ENCODE peak calls at places on chromosomes 11 and 22, in seven cellular contexts. One of them, this sample, is unnamed.

GRCh38 chr22:17910561-17911311 is 113.6 kb downstream of the MICAL3 start:
- DNase-seq in IMR-90: peak
- DNase-seq in neuronal stem cell: no peak
- DNase-seq in H9: peak
- DNase-seq in H1: no peak
- DNase-seq in mesendoderm: peak
- DNase-seq in mesenchymal stem cell: peak
- DNase-seq in this sample: peak

GRCh38 chr11:108620958-108621772 is 27.6 kb upstream of the EXPH5 start:
- DNase-seq in IMR-90: peak
- DNase-seq in neuronal stem cell: no peak
- DNase-seq in H9: no peak
- DNase-seq in H1: no peak
- DNase-seq in mesendoderm: no peak
- DNase-seq in mesenchymal stem cell: peak
- DNase-seq in this sample: no peak

GRCh38 chr11:16815047-16815767 is 76.8 kb downstream of the C11orf58 start:
- DNase-seq in IMR-90: peak
- DNase-seq in neuronal stem cell: no peak
- DNase-seq in H9: no peak
- DNase-seq in H1: no peak
- DNase-seq in mesendoderm: no peak
- DNase-seq in mesenchymal stem cell: no peak
- DNase-seq in this sample: no peak

GRCh38 chr22:31661851-31662667 is at the start of gene PISD:
- DNase-seq in IMR-90: peak
- DNase-seq in neuronal stem cell: peak
- DNase-seq in H9: peak
- DNase-seq in H1: peak
- DNase-seq in mesendoderm: peak
- DNase-seq in mesenchymal stem cell: peak
- DNase-seq in this sample: peak

GRCh38 chr11:46696212-46696558 is 4.2 kb downstream of the ARHGAP1 start:
- DNase-seq in IMR-90: no peak
- DNase-seq in neuronal stem cell: no peak
- DNase-seq in H9: no peak
- DNase-seq in H1: no peak
- DNase-seq in mesendoderm: no peak
- DNase-seq in mesenchymal stem cell: no peak
- DNase-seq in this sample: no peak

GRCh38 chr11:121023848-121024751 is at the start of gene TBCEL:
- DNase-seq in IMR-90: peak
- DNase-seq in neuronal stem cell: peak
- DNase-seq in H9: peak
- DNase-seq in H1: peak
- DNase-seq in mesendoderm: peak
- DNase-seq in mesenchymal stem cell: peak
- DNase-seq in this sample: peak

GRCh38 chr11:44742470-44742869 is 15.7 kb downstream of the TSPAN18 start:
- DNase-seq in IMR-90: no peak
- DNase-seq in neuronal stem cell: no peak
- DNase-seq in H9: no peak
- DNase-seq in H1: no peak
- DNase-seq in mesendoderm: no peak
- DNase-seq in mesenchymal stem cell: no peak
- DNase-seq in this sample: no peak

GRCh38 chr11:129190087-129190486 is 2.0 kb downstream of the ARHGAP32 start:
- DNase-seq in IMR-90: no peak
- DNase-seq in neuronal stem cell: no peak
- DNase-seq in H9: no peak
- DNase-seq in H1: no peak
- DNase-seq in mesendoderm: peak
- DNase-seq in mesenchymal stem cell: no peak
- DNase-seq in this sample: peak

GRCh38 chr11:3357994-3358676 is 20.8 kb downstream of the ZNF195 start:
- DNase-seq in IMR-90: no peak
- DNase-seq in neuronal stem cell: no peak
- DNase-seq in H9: no peak
- DNase-seq in H1: no peak
- DNase-seq in mesendoderm: no peak
- DNase-seq in mesenchymal stem cell: no peak
- DNase-seq in this sample: no peak

GRCh38 chr22:42909363-42910058 is 52.4 kb upstream of the ARFGAP3 start:
- DNase-seq in IMR-90: no peak
- DNase-seq in neuronal stem cell: no peak
- DNase-seq in H9: no peak
- DNase-seq in H1: no peak
- DNase-seq in mesendoderm: no peak
- DNase-seq in mesenchymal stem cell: no peak
- DNase-seq in this sample: no peak

GRCh38 chr11:106331163-106331562 is 253.7 kb downstream of the AASDHPPT start:
- DNase-seq in IMR-90: no peak
- DNase-seq in neuronal stem cell: no peak
- DNase-seq in H9: no peak
- DNase-seq in H1: no peak
- DNase-seq in mesendoderm: no peak
- DNase-seq in mesenchymal stem cell: peak
- DNase-seq in this sample: no peak

GRCh38 chr11:75263944-75264349 is 23.4 kb downstream of the TPBGL start:
- DNase-seq in IMR-90: peak
- DNase-seq in neuronal stem cell: no peak
- DNase-seq in H9: no peak
- DNase-seq in H1: no peak
- DNase-seq in mesendoderm: peak
- DNase-seq in mesenchymal stem cell: peak
- DNase-seq in this sample: no peak

GRCh38 chr11:12287009-12287373 is 90.4 kb upstream of the PARVA start:
- DNase-seq in IMR-90: peak
- DNase-seq in neuronal stem cell: no peak
- DNase-seq in H9: no peak
- DNase-seq in H1: no peak
- DNase-seq in mesendoderm: peak
- DNase-seq in mesenchymal stem cell: peak
- DNase-seq in this sample: peak

GRCh38 chr22:36334838-36335603 is 52.7 kb downstream of the MYH9 start:
- DNase-seq in IMR-90: peak
- DNase-seq in neuronal stem cell: no peak
- DNase-seq in H9: no peak
- DNase-seq in H1: no peak
- DNase-seq in mesendoderm: peak
- DNase-seq in mesenchymal stem cell: peak
- DNase-seq in this sample: peak

GRCh38 chr11:57364851-57365660 is 15.9 kb downstream of the PRG3 start:
- DNase-seq in IMR-90: no peak
- DNase-seq in neuronal stem cell: no peak
- DNase-seq in H9: peak
- DNase-seq in H1: no peak
- DNase-seq in mesendoderm: peak
- DNase-seq in mesenchymal stem cell: no peak
- DNase-seq in this sample: no peak

GRCh38 chr22:46902998-46903916 is 140.8 kb downstream of the TBC1D22A start:
- DNase-seq in IMR-90: no peak
- DNase-seq in neuronal stem cell: no peak
- DNase-seq in H9: peak
- DNase-seq in H1: no peak
- DNase-seq in mesendoderm: peak
- DNase-seq in mesenchymal stem cell: no peak
- DNase-seq in this sample: no peak

GRCh38 chr11:57241311-57241972 is 4.4 kb upstream of the APLNR start:
- DNase-seq in IMR-90: no peak
- DNase-seq in neuronal stem cell: no peak
- DNase-seq in H9: no peak
- DNase-seq in H1: no peak
- DNase-seq in mesendoderm: no peak
- DNase-seq in mesenchymal stem cell: no peak
- DNase-seq in this sample: no peak

GRCh38 chr11:6418199-6418957 is 516 bp downstream of the APBB1 start:
- DNase-seq in IMR-90: no peak
- DNase-seq in neuronal stem cell: peak
- DNase-seq in H9: peak
- DNase-seq in H1: no peak
- DNase-seq in mesendoderm: peak
- DNase-seq in mesenchymal stem cell: no peak
- DNase-seq in this sample: no peak

GRCh38 chr22:32080904-32081303 is 37.8 kb downstream of the SLC5A1 start:
- DNase-seq in IMR-90: peak
- DNase-seq in neuronal stem cell: peak
- DNase-seq in H9: peak
- DNase-seq in H1: no peak
- DNase-seq in mesendoderm: peak
- DNase-seq in mesenchymal stem cell: peak
- DNase-seq in this sample: peak

GRCh38 chr11:109851780-109852390 is 241.3 kb upstream of the ZC3H12C start:
- DNase-seq in IMR-90: peak
- DNase-seq in neuronal stem cell: no peak
- DNase-seq in H9: no peak
- DNase-seq in H1: no peak
- DNase-seq in mesendoderm: peak
- DNase-seq in mesenchymal stem cell: no peak
- DNase-seq in this sample: no peak

GRCh38 chr22:37428649-37429586 is 1.6 kb upstream of the ELFN2 start:
- DNase-seq in IMR-90: peak
- DNase-seq in neuronal stem cell: peak
- DNase-seq in H9: peak
- DNase-seq in H1: peak
- DNase-seq in mesendoderm: peak
- DNase-seq in mesenchymal stem cell: peak
- DNase-seq in this sample: no peak

GRCh38 chr22:20526628-20527355 is 19.4 kb downstream of the MED15 start:
- DNase-seq in IMR-90: peak
- DNase-seq in neuronal stem cell: no peak
- DNase-seq in H9: no peak
- DNase-seq in H1: no peak
- DNase-seq in mesendoderm: no peak
- DNase-seq in mesenchymal stem cell: peak
- DNase-seq in this sample: peak

GRCh38 chr11:126350811-126351210 is 4.7 kb upstream of the ST3GAL4 start:
- DNase-seq in IMR-90: no peak
- DNase-seq in neuronal stem cell: no peak
- DNase-seq in H9: no peak
- DNase-seq in H1: no peak
- DNase-seq in mesendoderm: no peak
- DNase-seq in mesenchymal stem cell: no peak
- DNase-seq in this sample: no peak

GRCh38 chr11:8719260-8720190 is 36.9 kb downstream of the RPL27A start:
- DNase-seq in IMR-90: peak
- DNase-seq in neuronal stem cell: no peak
- DNase-seq in H9: no peak
- DNase-seq in H1: no peak
- DNase-seq in mesendoderm: peak
- DNase-seq in mesenchymal stem cell: peak
- DNase-seq in this sample: peak

GRCh38 chr22:42299586-42300285 is 29.3 kb upstream of the TCF20 start:
- DNase-seq in IMR-90: no peak
- DNase-seq in neuronal stem cell: no peak
- DNase-seq in H9: peak
- DNase-seq in H1: no peak
- DNase-seq in mesendoderm: peak
- DNase-seq in mesenchymal stem cell: no peak
- DNase-seq in this sample: no peak

GRCh38 chr22:35442471-35442870 is 42.5 kb downstream of the MCM5 start:
- DNase-seq in IMR-90: no peak
- DNase-seq in neuronal stem cell: no peak
- DNase-seq in H9: no peak
- DNase-seq in H1: no peak
- DNase-seq in mesendoderm: no peak
- DNase-seq in mesenchymal stem cell: no peak
- DNase-seq in this sample: no peak

GRCh38 chr22:44937216-44937615 is 72.6 kb downstream of the PHF21B start:
- DNase-seq in IMR-90: no peak
- DNase-seq in neuronal stem cell: no peak
- DNase-seq in H9: no peak
- DNase-seq in H1: no peak
- DNase-seq in mesendoderm: no peak
- DNase-seq in mesenchymal stem cell: no peak
- DNase-seq in this sample: no peak
- H2AK5ac ChIP-seq in IMR-90: no peak
- H2AK5ac ChIP-seq in neuronal stem cell: no peak
- H2AK5ac ChIP-seq in H9: no peak
- H2AK5ac ChIP-seq in H1: no peak
- H2AK5ac ChIP-seq in mesendoderm: no peak
- H2AK5ac ChIP-seq in mesenchymal stem cell: no peak
- H2AK5ac ChIP-seq in this sample: no peak

DNA sequence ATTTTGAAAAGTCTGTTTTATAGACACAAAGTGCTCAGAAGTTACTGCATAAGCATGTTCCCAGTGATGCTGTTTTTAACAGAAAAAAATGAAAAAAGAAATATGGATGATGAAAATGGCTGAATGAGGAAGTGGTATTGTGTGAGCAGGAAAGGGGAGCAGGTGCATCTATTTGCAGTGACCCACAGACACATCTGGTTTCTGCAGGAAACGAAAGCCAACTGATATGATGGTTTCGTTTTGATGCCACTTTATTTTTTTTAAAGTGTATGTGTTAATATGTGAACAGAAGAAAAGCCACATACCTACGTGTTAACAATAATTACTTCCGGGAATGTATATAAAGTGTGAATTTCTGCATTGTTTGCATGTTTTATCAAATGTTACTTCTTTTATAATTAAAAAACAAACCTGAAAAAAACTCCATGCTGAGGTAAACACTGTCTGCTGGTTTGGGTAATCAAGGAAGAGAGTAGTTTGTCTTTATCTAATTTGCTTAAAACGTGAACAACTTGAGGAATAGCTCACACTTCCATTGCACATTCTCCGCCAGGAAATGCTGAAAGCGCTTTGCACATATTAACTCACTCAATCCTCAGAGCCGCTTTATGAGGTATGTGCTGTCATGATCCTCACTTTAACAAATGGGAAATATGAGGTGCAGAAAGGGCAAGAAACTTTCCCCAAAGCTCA is 1335.9 kb downstream of the TBC1D22A start:
- DNase-seq in IMR-90: no peak
- DNase-seq in neuronal stem cell: no peak
- DNase-seq in H9: no peak
- DNase-seq in H1: no peak
- DNase-seq in mesendoderm: no peak
- DNase-seq in mesenchymal stem cell: no peak
- DNase-seq in this sample: no peak
- H3K4me2 ChIP-seq in IMR-90: no peak
- H3K4me2 ChIP-seq in neuronal stem cell: no peak
- H3K4me2 ChIP-seq in H9: no peak
- H3K4me2 ChIP-seq in H1: no peak
- H3K4me2 ChIP-seq in mesendoderm: no peak
- H3K4me2 ChIP-seq in mesenchymal stem cell: no peak
- H3K4me2 ChIP-seq in this sample: no peak

GRCh38 chr11:85379066-85379465 is 248.1 kb downstream of the DLG2 start:
- DNase-seq in IMR-90: no peak
- DNase-seq in neuronal stem cell: no peak
- DNase-seq in H9: no peak
- DNase-seq in H1: no peak
- DNase-seq in mesendoderm: no peak
- DNase-seq in mesenchymal stem cell: no peak
- DNase-seq in this sample: no peak
- H2AK5ac ChIP-seq in IMR-90: no peak
- H2AK5ac ChIP-seq in neuronal stem cell: no peak
- H2AK5ac ChIP-seq in H9: no peak
- H2AK5ac ChIP-seq in H1: no peak
- H2AK5ac ChIP-seq in mesendoderm: no peak
- H2AK5ac ChIP-seq in mesenchymal stem cell: no peak
- H2AK5ac ChIP-seq in this sample: no peak

GRCh38 chr22:19232620-19233019 is 54.1 kb upstream of the SLC25A1 start:
- DNase-seq in IMR-90: no peak
- DNase-seq in neuronal stem cell: no peak
- DNase-seq in H9: no peak
- DNase-seq in H1: no peak
- DNase-seq in mesendoderm: no peak
- DNase-seq in mesenchymal stem cell: no peak
- DNase-seq in this sample: no peak
- H3K4me2 ChIP-seq in IMR-90: no peak
- H3K4me2 ChIP-seq in neuronal stem cell: no peak
- H3K4me2 ChIP-seq in H9: no peak
- H3K4me2 ChIP-seq in H1: no peak
- H3K4me2 ChIP-seq in mesendoderm: no peak
- H3K4me2 ChIP-seq in mesenchymal stem cell: no peak
- H3K4me2 ChIP-seq in this sample: no peak

This sample was measured in trophoblast cell.